ENCODE peak calls at places on chromosomes 5 and 9, in six cellular contexts. One of them, this sample, is unnamed.

GRCh38 chr9:93041108-93041802 is 17.2 kb upstream of the SUSD3 start:
- DNase-seq in foreskin keratinocyte: no peak
- DNase-seq in psoas muscle: no peak
- DNase-seq in endodermal cell: no peak
- DNase-seq in uterus: no peak
- DNase-seq in pancreas: no peak
- DNase-seq in this sample: no peak

GRCh38 chr5:2003690-2004365 is 121.1 kb upstream of the IRX4 start:
- DNase-seq in foreskin keratinocyte: no peak
- DNase-seq in psoas muscle: no peak
- DNase-seq in endodermal cell: no peak
- DNase-seq in uterus: no peak
- DNase-seq in pancreas: no peak
- DNase-seq in this sample: no peak

GRCh38 chr5:179871506-179871905 is 12.9 kb upstream of the MRNIP start:
- DNase-seq in foreskin keratinocyte: no peak
- DNase-seq in psoas muscle: no peak
- DNase-seq in endodermal cell: no peak
- DNase-seq in uterus: peak; percentile 68
- DNase-seq in pancreas: peak; percentile 35
- DNase-seq in this sample: no peak

GRCh38 chr5:80481019-80481893 is 6.6 kb upstream of the FAM151B start:
- DNase-seq in foreskin keratinocyte: peak; percentile 49
- DNase-seq in psoas muscle: no peak
- DNase-seq in endodermal cell: peak; percentile 66
- DNase-seq in uterus: no peak
- DNase-seq in pancreas: no peak
- DNase-seq in this sample: no peak

GRCh38 chr9:126777733-126778132 is 27.1 kb upstream of the ZBTB43 start:
- DNase-seq in foreskin keratinocyte: peak; percentile 22
- DNase-seq in psoas muscle: no peak
- DNase-seq in endodermal cell: peak; percentile 88
- DNase-seq in uterus: no peak
- DNase-seq in pancreas: no peak
- DNase-seq in this sample: no peak

GRCh38 chr5:4868140-4868735 is 271.9 kb upstream of the ADAMTS16 start:
- DNase-seq in foreskin keratinocyte: peak; percentile 2
- DNase-seq in psoas muscle: peak; percentile 39
- DNase-seq in endodermal cell: peak; percentile 89
- DNase-seq in uterus: no peak
- DNase-seq in pancreas: peak; percentile 82
- DNase-seq in this sample: peak; percentile 53

GRCh38 chr5:54234304-54234938 is 76.0 kb downstream of the ARL15 start:
- DNase-seq in foreskin keratinocyte: no peak
- DNase-seq in psoas muscle: no peak
- DNase-seq in endodermal cell: no peak
- DNase-seq in uterus: no peak
- DNase-seq in pancreas: no peak
- DNase-seq in this sample: no peak

GRCh38 chr9:125172351-125172750 is 17.3 kb downstream of the PPP6C start:
- DNase-seq in foreskin keratinocyte: no peak
- DNase-seq in psoas muscle: no peak
- DNase-seq in endodermal cell: no peak
- DNase-seq in uterus: no peak
- DNase-seq in pancreas: no peak
- DNase-seq in this sample: no peak

GRCh38 chr9:126932871-126933321 is 18.3 kb downstream of the RALGPS1 start:
- DNase-seq in foreskin keratinocyte: no peak
- DNase-seq in psoas muscle: no peak
- DNase-seq in endodermal cell: peak; percentile 84
- DNase-seq in uterus: no peak
- DNase-seq in pancreas: no peak
- DNase-seq in this sample: no peak

GRCh38 chr5:93581738-93582414 is 857 bp upstream of the NR2F1-AS1 start:
- DNase-seq in foreskin keratinocyte: no peak
- DNase-seq in psoas muscle: no peak
- DNase-seq in endodermal cell: no peak
- DNase-seq in uterus: peak; percentile 67
- DNase-seq in pancreas: no peak
- DNase-seq in this sample: no peak
- H3K4me1 ChIP-seq in foreskin keratinocyte: no peaks in the 10 kb centered on the region
- H3K4me1 ChIP-seq in psoas muscle: peaks cover 7% of the 10 kb centered on the region
- H3K4me1 ChIP-seq in endodermal cell: no peaks in the 10 kb centered on the region
- H3K4me1 ChIP-seq in uterus: no peaks in the 10 kb centered on the region
- H3K4me1 ChIP-seq in pancreas: no peaks in the 10 kb centered on the region
- H3K4me1 ChIP-seq in this sample: peaks cover 44% of the 10 kb centered on the region

GRCh38 chr9:112175796-112176315 is 759 bp upstream of the SUSD1 start:
- DNase-seq in foreskin keratinocyte: no peak
- DNase-seq in psoas muscle: no peak
- DNase-seq in endodermal cell: peak; percentile 63
- DNase-seq in uterus: no peak
- DNase-seq in pancreas: no peak
- DNase-seq in this sample: no peak

GRCh38 chr9:112173489-112174222 is 1.4 kb downstream of the SUSD1 start:
- DNase-seq in foreskin keratinocyte: no peak
- DNase-seq in psoas muscle: no peak
- DNase-seq in endodermal cell: no peak
- DNase-seq in uterus: no peak
- DNase-seq in pancreas: no peak
- DNase-seq in this sample: no peak

GRCh38 chr9:112174223-112174964 is 703 bp downstream of the SUSD1 start:
- DNase-seq in foreskin keratinocyte: no peak
- DNase-seq in psoas muscle: peak; percentile 70
- DNase-seq in endodermal cell: peak; percentile 72
- DNase-seq in uterus: no peak
- DNase-seq in pancreas: peak; percentile 87
- DNase-seq in this sample: peak; percentile 87

GRCh38 chr9:112176410-112177010 is 1.4 kb upstream of the SUSD1 start:
- DNase-seq in foreskin keratinocyte: no peak
- DNase-seq in psoas muscle: no peak
- DNase-seq in endodermal cell: no peak
- DNase-seq in uterus: no peak
- DNase-seq in pancreas: no peak
- DNase-seq in this sample: no peak

GRCh38 chr9:112174965-112175795 is at the start of gene SUSD1:
- DNase-seq in foreskin keratinocyte: no peak
- DNase-seq in psoas muscle: peak; percentile 41
- DNase-seq in endodermal cell: peak; percentile 77
- DNase-seq in uterus: no peak
- DNase-seq in pancreas: peak; percentile 80
- DNase-seq in this sample: peak; percentile 74
- TF ChIP-seq CTCF in foreskin keratinocyte: no peak
- TF ChIP-seq CTCF in psoas muscle: no peak
- TF ChIP-seq CTCF in endodermal cell: no peak
- TF ChIP-seq CTCF in uterus: no peak
- TF ChIP-seq CTCF in pancreas: no peak
- TF ChIP-seq CTCF in this sample: peak; percentile 6

GRCh38 chr5:132264546-132265335 is 7.2 kb downstream of the PDLIM4 start:
- DNase-seq in foreskin keratinocyte: no peak
- DNase-seq in psoas muscle: no peak
- DNase-seq in endodermal cell: no peak
- DNase-seq in uterus: peak; percentile 78
- DNase-seq in pancreas: no peak
- DNase-seq in this sample: no peak

GRCh38 chr5:132265336-132266030 is 8.0 kb downstream of the PDLIM4 start:
- DNase-seq in foreskin keratinocyte: peak; percentile 90
- DNase-seq in psoas muscle: peak; percentile 44
- DNase-seq in endodermal cell: peak; percentile 55
- DNase-seq in uterus: peak; percentile 89
- DNase-seq in pancreas: no peak
- DNase-seq in this sample: no peak

GRCh38 chr5:132262882-132263547 is 5.5 kb downstream of the PDLIM4 start:
- DNase-seq in foreskin keratinocyte: no peak
- DNase-seq in psoas muscle: no peak
- DNase-seq in endodermal cell: no peak
- DNase-seq in uterus: no peak
- DNase-seq in pancreas: no peak
- DNase-seq in this sample: no peak

GRCh38 chr5:132261881-132262845 is 4.7 kb downstream of the PDLIM4 start:
- DNase-seq in foreskin keratinocyte: no peak
- DNase-seq in psoas muscle: no peak
- DNase-seq in endodermal cell: peak; percentile 28
- DNase-seq in uterus: no peak
- DNase-seq in pancreas: no peak
- DNase-seq in this sample: no peak

DNA sequence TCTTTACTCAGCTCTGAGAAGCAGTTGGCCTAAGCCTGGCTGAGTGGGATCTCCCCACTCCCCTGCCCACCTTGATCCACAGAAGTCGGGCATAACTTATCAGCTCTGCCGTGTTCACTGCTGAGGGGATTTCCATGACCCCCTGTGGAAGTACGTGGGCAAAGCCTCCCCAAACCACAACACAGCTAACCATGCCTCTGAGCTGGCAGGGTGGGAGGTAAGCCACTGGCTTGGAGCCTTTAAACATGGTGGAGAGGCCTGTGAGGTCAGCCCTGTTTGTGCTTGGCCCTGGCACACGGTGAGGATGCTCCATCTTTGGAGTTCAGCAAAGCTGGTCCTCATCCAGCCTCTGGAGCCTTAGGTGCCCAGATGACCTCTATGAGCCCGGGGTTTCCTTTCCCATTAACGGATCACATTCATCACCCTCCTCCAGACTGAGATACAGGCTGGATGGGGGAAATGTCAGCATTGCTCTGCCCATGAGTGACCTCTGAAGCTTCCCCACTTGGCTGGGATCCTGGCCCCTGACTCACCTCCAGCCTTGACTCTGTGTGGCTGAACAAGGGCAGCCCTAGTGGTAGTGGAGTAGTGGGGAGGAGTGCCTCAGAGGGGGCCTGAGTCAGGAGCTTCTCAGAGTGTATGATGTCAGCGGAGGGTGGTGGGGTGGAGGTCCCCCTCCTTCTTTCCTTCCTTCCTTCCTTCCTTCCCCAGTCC is 6.2 kb downstream of the PDLIM4 start:
- DNase-seq in foreskin keratinocyte: peak; percentile 18
- DNase-seq in psoas muscle: peak; percentile 80
- DNase-seq in endodermal cell: peak; percentile 30
- DNase-seq in uterus: peak; percentile 95
- DNase-seq in pancreas: no peak
- DNase-seq in this sample: no peak
- H3K4me1 ChIP-seq in foreskin keratinocyte: peaks cover 21% of the 10 kb centered on the region
- H3K4me1 ChIP-seq in psoas muscle: peaks cover 9% of the 10 kb centered on the region
- H3K4me1 ChIP-seq in endodermal cell: no peaks in the 10 kb centered on the region
- H3K4me1 ChIP-seq in uterus: peaks cover 69% of the 10 kb centered on the region
- H3K4me1 ChIP-seq in pancreas: no peaks in the 10 kb centered on the region
- H3K4me1 ChIP-seq in this sample: peaks cover 45% of the 10 kb centered on the region

GRCh38 chr5:43010956-43011355 is 29.2 kb downstream of the ANXA2R start:
- DNase-seq in foreskin keratinocyte: no peak
- DNase-seq in psoas muscle: no peak
- DNase-seq in endodermal cell: no peak
- DNase-seq in uterus: no peak
- DNase-seq in pancreas: no peak
- DNase-seq in this sample: no peak

GRCh38 chr5:43006411-43007202 is 33.5 kb downstream of the ANXA2R start:
- DNase-seq in foreskin keratinocyte: peak; percentile 34
- DNase-seq in psoas muscle: no peak
- DNase-seq in endodermal cell: no peak
- DNase-seq in uterus: no peak
- DNase-seq in pancreas: no peak
- DNase-seq in this sample: no peak

GRCh38 chr5:43007911-43008368 is 32.2 kb downstream of the ANXA2R start:
- DNase-seq in foreskin keratinocyte: peak; percentile 86
- DNase-seq in psoas muscle: peak; percentile 69
- DNase-seq in endodermal cell: peak; percentile 91
- DNase-seq in uterus: peak; percentile 44
- DNase-seq in pancreas: peak; percentile 63
- DNase-seq in this sample: peak; percentile 85

GRCh38 chr5:43007246-43007910 is 32.7 kb downstream of the ANXA2R start:
- DNase-seq in foreskin keratinocyte: peak; percentile 90
- DNase-seq in psoas muscle: peak; percentile 84
- DNase-seq in endodermal cell: peak; percentile 94
- DNase-seq in uterus: peak; percentile 82
- DNase-seq in pancreas: peak; percentile 79
- DNase-seq in this sample: peak; percentile 86

GRCh38 chr5:43008369-43009158 is 31.6 kb downstream of the ANXA2R start:
- DNase-seq in foreskin keratinocyte: peak; percentile 86
- DNase-seq in psoas muscle: peak; percentile 87
- DNase-seq in endodermal cell: peak; percentile 96
- DNase-seq in uterus: peak; percentile 81
- DNase-seq in pancreas: peak; percentile 64
- DNase-seq in this sample: peak; percentile 89
- TF ChIP-seq CTCF in foreskin keratinocyte: peak; percentile 52
- TF ChIP-seq CTCF in psoas muscle: no peak
- TF ChIP-seq CTCF in endodermal cell: peak; percentile 35
- TF ChIP-seq CTCF in uterus: no peak
- TF ChIP-seq CTCF in pancreas: no peak
- TF ChIP-seq CTCF in this sample: peak; percentile 22

DNA sequence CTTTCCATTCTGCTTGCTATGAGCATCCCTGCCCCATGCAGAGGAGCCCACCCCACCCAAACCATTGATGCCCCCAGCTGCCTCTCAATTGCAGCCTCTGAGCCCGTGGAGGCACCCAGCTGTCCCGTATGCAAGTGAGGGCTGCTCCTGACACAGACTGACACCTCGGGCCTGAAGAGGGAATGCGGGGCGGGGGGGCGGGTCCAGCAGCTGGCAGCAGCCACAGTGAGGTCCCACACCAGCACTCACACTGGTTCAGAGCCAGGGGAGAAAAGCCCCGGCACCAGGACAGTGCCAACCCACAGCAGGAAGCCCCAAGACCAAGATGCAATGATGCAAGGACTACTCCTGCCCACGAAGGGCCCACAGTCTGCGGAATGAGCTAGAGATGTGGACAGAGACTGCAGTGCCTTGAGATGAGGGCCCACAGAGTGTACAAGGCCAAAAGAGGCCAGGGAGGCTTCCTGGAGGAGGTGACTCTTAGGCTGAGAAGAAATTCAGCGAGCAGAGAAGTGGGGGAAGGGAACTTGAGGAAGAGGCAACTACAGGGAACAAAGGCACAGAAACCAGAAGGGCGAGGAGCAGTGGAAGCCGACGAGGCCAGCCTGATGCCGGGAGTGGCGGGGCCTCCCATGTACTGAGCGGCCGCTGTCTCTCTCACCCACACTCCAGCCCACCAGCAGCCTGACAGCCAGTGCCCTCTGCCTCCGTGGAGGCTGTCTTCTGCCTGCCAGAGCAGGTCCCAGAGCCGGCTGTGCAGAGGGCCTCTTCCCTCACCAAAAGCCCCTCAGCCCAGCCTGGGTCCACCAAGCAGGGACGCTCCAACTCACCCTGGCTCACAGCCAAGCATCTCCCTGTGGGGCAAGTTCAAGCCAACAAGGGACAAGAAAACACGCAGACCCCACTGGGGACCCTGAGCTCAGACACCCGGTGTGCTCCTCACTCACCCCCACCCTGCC is 9.2 kb downstream of the EEIG1 start:
- DNase-seq in foreskin keratinocyte: no peak
- DNase-seq in psoas muscle: no peak
- DNase-seq in endodermal cell: peak; percentile 69
- DNase-seq in uterus: peak; percentile 55
- DNase-seq in pancreas: no peak
- DNase-seq in this sample: peak; percentile 44
- H3K4me1 ChIP-seq in foreskin keratinocyte: peaks cover 19% of the 10 kb centered on the region
- H3K4me1 ChIP-seq in psoas muscle: peaks cover 90% of the 10 kb centered on the region
- H3K4me1 ChIP-seq in endodermal cell: peaks cover 23% of the 10 kb centered on the region
- H3K4me1 ChIP-seq in uterus: peaks cover 76% of the 10 kb centered on the region
- H3K4me1 ChIP-seq in pancreas: peaks cover 77% of the 10 kb centered on the region
- H3K4me1 ChIP-seq in this sample: peaks cover 99% of the 10 kb centered on the region

GRCh38 chr5:38673671-38674071 is 117.2 kb upstream of the LIFR start:
- DNase-seq in foreskin keratinocyte: peak; percentile 30
- DNase-seq in psoas muscle: no peak
- DNase-seq in endodermal cell: peak; percentile 66
- DNase-seq in uterus: no peak
- DNase-seq in pancreas: no peak
- DNase-seq in this sample: no peak
- TF ChIP-seq CTCF in foreskin keratinocyte: peak; percentile 13
- TF ChIP-seq CTCF in psoas muscle: no peak
- TF ChIP-seq CTCF in endodermal cell: peak; percentile 79
- TF ChIP-seq CTCF in uterus: no peak
- TF ChIP-seq CTCF in pancreas: no peak
- TF ChIP-seq CTCF in this sample: no peak